ENCODE peak calls at places on chromosomes 3 and 15, in seven cellular contexts. E is psoas muscle; W is SHP77 treated with DMSO at 0.1 percent for 48 hours; T is stimulated activated CD8-positive, alpha-beta memory T cell treated with anti-CD3 and anti-CD28 coated beads, Interleukin-2, amount 100 ng/mL, for 48 hours; I is activated T-helper 1 cell treated with anti-CD3 and anti-CD28 coated beads, Interleukin-12 subunit alpha, Interleukin-12 subunit beta, Interleukin-2, Interleukin-4 antibody, amounts not matched to agents 30 ng/mL and 10 ng/mL and 1 ng/mL, durations not matched to agents 14 hours and 24 hours and 36 hours; X is nephron progenitor cell; K is activated CD4-positive, alpha-beta T cell treated with anti-CD3 and anti-CD28 coated beads, Interleukin-2, amount 10 ng/mL, durations not matched to agents 7 days and 5 days. G is an unnamed sample.

GRCh38 chr3:27165348-27165747 is 203.8 kb downstream of the NEK10 start:
- DNase-seq in E (no peak), W (no peak), T (no peak), I (no peak), X (no peak), K (no peak), G (peak)

GRCh38 chr3:14479591-14479990 is 60.6 kb downstream of the GRIP2 start:
- DNase-seq in E (no peak), W (no peak), T (no peak), I (no peak), X (no peak), K (no peak), G (no peak)

GRCh38 chr15:98866503-98866902 is 141.1 kb downstream of the PGPEP1L start:
- DNase-seq in E (no peak), W (peak), T (no peak), I (no peak), X (no peak), K (no peak), G (no peak)

GRCh38 chr3:102979682-102980378 is 545.0 kb downstream of the ZPLD1 start:
- DNase-seq in E (peak), W (no peak), T (no peak), I (no peak), X (no peak), K (no peak), G (no peak)

GRCh38 chr15:80494311-80494710 is 90.1 kb downstream of the ARNT2 start:
- DNase-seq in E (no peak), W (no peak), T (no peak), I (no peak), X (no peak), K (no peak), G (peak)

GRCh38 chr3:100124116-100124767 is 9.9 kb upstream of the FILIP1L start:
- DNase-seq in E (peak), W (no peak), T (no peak), I (no peak), X (no peak), K (no peak), G (no peak)

GRCh38 chr3:171415070-171415469 is 45.1 kb downstream of the TNIK start:
- DNase-seq in E (no peak), W (no peak), T (no peak), I (no peak), X (no peak), K (no peak), G (peak)

GRCh38 chr15:48592221-48592731 is 53.2 kb downstream of the FBN1 start:
- DNase-seq in E (no peak), W (no peak), T (no peak), I (no peak), X (no peak), K (no peak), G (peak)

GRCh38 chr3:183527421-183527979 is 28.0 kb downstream of the KLHL6 start:
- DNase-seq in E (no peak), W (no peak), T (no peak), I (peak), X (no peak), K (peak), G (no peak)

GRCh38 chr15:25065286-25065685 is 110.5 kb downstream of the SNRPN start:
- DNase-seq in E (no peak), W (no peak), T (no peak), I (no peak), X (no peak), K (no peak), G (no peak)

GRCh38 chr15:53126144-53126543 is 336.0 kb upstream of the ONECUT1 start:
- DNase-seq in E (no peak), W (no peak), T (no peak), I (no peak), X (no peak), K (no peak), G (no peak)

GRCh38 chr15:87669846-87670245 is 586.7 kb downstream of the NTRK3 start:
- DNase-seq in E (no peak), W (no peak), T (no peak), I (no peak), X (no peak), K (no peak), G (no peak)

GRCh38 chr3:195098741-195099525 is 172.0 kb downstream of the XXYLT1 start:
- DNase-seq in E (no peak), W (no peak), T (no peak), I (no peak), X (no peak), K (no peak), G (no peak)

GRCh38 chr3:54046677-54047214 is 75.6 kb upstream of the CACNA2D3 start:
- DNase-seq in E (no peak), W (no peak), T (no peak), I (no peak), X (no peak), K (no peak), G (no peak)

GRCh38 chr3:17217588-17217987 is 332.8 kb downstream of the PLCL2 start:
- DNase-seq in E (no peak), W (no peak), T (no peak), I (no peak), X (no peak), K (no peak), G (no peak)

GRCh38 chr15:93086791-93087190 is 2.2 kb downstream of the RGMA start:
- DNase-seq in E (no peak), W (no peak), T (no peak), I (no peak), X (no peak), K (no peak), G (no peak)